ENCODE peak calls at places on chromosomes 7 and 10, in nine cellular contexts. One of them, this sample, is unnamed.

GRCh38 chr10:33955676-33956075 is 621.2 kb upstream of the NRP1 start:
- DNase-seq in OCI-LY7: no peak
- DNase-seq in hepatocyte: no peak
- DNase-seq in neural progenitor cell: no peak
- DNase-seq in HCT116: no peak
- DNase-seq in SK-N-SH: no peak
- DNase-seq in GM23338: no peak
- DNase-seq in PC-3: peak; percentile 37
- DNase-seq in MM.1S: no peak
- DNase-seq in this sample: peak; percentile 18

GRCh38 chr10:114045071-114045737 is 1.5 kb downstream of the ADRB1 start:
- DNase-seq in PC-3: peak; percentile 11
- DNase-seq in GM23338: peak; percentile 62
- DNase-seq in hepatocyte: peak; percentile 71
- DNase-seq in MM.1S: no peak
- DNase-seq in SK-N-SH: peak; percentile 71
- DNase-seq in OCI-LY7: no peak
- DNase-seq in HCT116: no peak
- DNase-seq in neural progenitor cell: peak; percentile 75
- DNase-seq in this sample: peak; percentile 52

GRCh38 chr10:88680958-88681357 is 16.7 kb downstream of the LIPF start:
- DNase-seq in PC-3: no peak
- DNase-seq in OCI-LY7: no peak
- DNase-seq in HCT116: no peak
- DNase-seq in hepatocyte: no peak
- DNase-seq in neural progenitor cell: no peak
- DNase-seq in SK-N-SH: no peak
- DNase-seq in GM23338: no peak
- DNase-seq in MM.1S: no peak
- DNase-seq in this sample: no peak

GRCh38 chr10:17386616-17387075 is 67.7 kb downstream of the ST8SIA6 start:
- DNase-seq in OCI-LY7: no peak
- DNase-seq in MM.1S: no peak
- DNase-seq in SK-N-SH: no peak
- DNase-seq in neural progenitor cell: no peak
- DNase-seq in GM23338: peak; percentile 37
- DNase-seq in hepatocyte: no peak
- DNase-seq in PC-3: no peak
- DNase-seq in HCT116: no peak
- DNase-seq in this sample: no peak

GRCh38 chr7:137445998-137446397 is 102.5 kb upstream of the PTN start:
- DNase-seq in HCT116: no peak
- DNase-seq in hepatocyte: no peak
- DNase-seq in GM23338: no peak
- DNase-seq in OCI-LY7: no peak
- DNase-seq in MM.1S: no peak
- DNase-seq in PC-3: no peak
- DNase-seq in neural progenitor cell: no peak
- DNase-seq in SK-N-SH: no peak
- DNase-seq in this sample: no peak

GRCh38 chr7:124762611-124763143 is 2.9 kb downstream of the GPR37 start:
- DNase-seq in MM.1S: no peak
- DNase-seq in neural progenitor cell: no peak
- DNase-seq in hepatocyte: peak; percentile 20
- DNase-seq in GM23338: no peak
- DNase-seq in SK-N-SH: no peak
- DNase-seq in PC-3: peak; percentile 30
- DNase-seq in HCT116: no peak
- DNase-seq in OCI-LY7: no peak
- DNase-seq in this sample: no peak

GRCh38 chr10:110820321-110820814 is 51.4 kb upstream of the PDCD4 start:
- DNase-seq in GM23338: no peak
- DNase-seq in neural progenitor cell: no peak
- DNase-seq in SK-N-SH: peak; percentile 54
- DNase-seq in HCT116: no peak
- DNase-seq in hepatocyte: peak; percentile 44
- DNase-seq in PC-3: no peak
- DNase-seq in MM.1S: no peak
- DNase-seq in OCI-LY7: no peak
- DNase-seq in this sample: peak; percentile 42

GRCh38 chr7:121000091-121000983 is 11.8 kb downstream of the CPED1 start:
- DNase-seq in GM23338: no peak
- DNase-seq in PC-3: no peak
- DNase-seq in neural progenitor cell: no peak
- DNase-seq in hepatocyte: no peak
- DNase-seq in HCT116: no peak
- DNase-seq in MM.1S: peak; percentile 39
- DNase-seq in SK-N-SH: no peak
- DNase-seq in OCI-LY7: no peak
- DNase-seq in this sample: peak; percentile 71

GRCh38 chr10:47340613-47341170 is 7.5 kb upstream of the RBP3 start:
- DNase-seq in SK-N-SH: peak; percentile 83
- DNase-seq in OCI-LY7: peak; percentile 45
- DNase-seq in hepatocyte: peak; percentile 71
- DNase-seq in PC-3: peak; percentile 67
- DNase-seq in GM23338: peak; percentile 69
- DNase-seq in HCT116: peak; percentile 48
- DNase-seq in MM.1S: peak; percentile 46
- DNase-seq in neural progenitor cell: peak; percentile 49
- DNase-seq in this sample: peak; percentile 59

GRCh38 chr10:29636178-29636577 is 1.4 kb upstream of the SVIL start:
- DNase-seq in GM23338: no peak
- DNase-seq in SK-N-SH: no peak
- DNase-seq in PC-3: peak; percentile 83
- DNase-seq in OCI-LY7: no peak
- DNase-seq in neural progenitor cell: no peak
- DNase-seq in HCT116: no peak
- DNase-seq in hepatocyte: no peak
- DNase-seq in MM.1S: no peak
- DNase-seq in this sample: peak; percentile 82

GRCh38 chr10:21499910-21500577 is 25.4 kb downstream of the SKIDA1 start:
- DNase-seq in GM23338: no peak
- DNase-seq in MM.1S: no peak
- DNase-seq in PC-3: no peak
- DNase-seq in OCI-LY7: no peak
- DNase-seq in SK-N-SH: no peak
- DNase-seq in HCT116: no peak
- DNase-seq in hepatocyte: peak; percentile 62
- DNase-seq in neural progenitor cell: peak; percentile 53
- DNase-seq in this sample: no peak

GRCh38 chr10:127999291-127999690 is 92.4 kb downstream of the PTPRE start:
- DNase-seq in SK-N-SH: no peak
- DNase-seq in MM.1S: no peak
- DNase-seq in HCT116: no peak
- DNase-seq in PC-3: no peak
- DNase-seq in OCI-LY7: no peak
- DNase-seq in neural progenitor cell: peak; percentile 21
- DNase-seq in hepatocyte: no peak
- DNase-seq in GM23338: no peak
- DNase-seq in this sample: no peak

GRCh38 chr7:102300643-102301211 is 14.1 kb downstream of the SH2B2 start:
- DNase-seq in GM23338: peak; percentile 94
- DNase-seq in SK-N-SH: no peak
- DNase-seq in MM.1S: no peak
- DNase-seq in hepatocyte: no peak
- DNase-seq in PC-3: no peak
- DNase-seq in neural progenitor cell: peak; percentile 85
- DNase-seq in HCT116: no peak
- DNase-seq in OCI-LY7: no peak
- DNase-seq in this sample: no peak

DNA sequence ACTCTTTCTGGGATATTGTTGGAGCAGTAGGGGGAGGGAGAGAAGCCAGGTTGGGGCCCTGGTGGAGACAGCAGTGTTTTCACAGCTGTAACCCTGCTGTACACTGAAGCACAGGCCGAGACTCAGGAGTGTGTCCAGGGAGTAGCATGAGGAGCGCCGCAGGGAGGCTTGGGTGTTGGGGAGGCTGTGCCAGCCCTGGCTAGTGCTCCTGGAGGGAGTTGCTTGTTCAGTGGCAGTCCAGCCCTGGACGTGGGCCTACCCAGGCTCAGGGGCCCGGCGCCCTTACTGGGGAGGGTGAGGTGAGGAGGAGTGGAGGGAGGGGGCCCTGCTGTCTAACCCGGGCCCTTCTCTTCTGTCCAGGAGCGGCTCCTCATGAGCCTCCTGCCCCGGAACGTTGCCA is 35.9 kb downstream of the ADCY1 start:
- DNase-seq in GM23338: no peak
- DNase-seq in HCT116: no peak
- DNase-seq in PC-3: no peak
- DNase-seq in neural progenitor cell: no peak
- DNase-seq in hepatocyte: no peak
- DNase-seq in SK-N-SH: no peak
- DNase-seq in OCI-LY7: no peak
- DNase-seq in MM.1S: no peak
- DNase-seq in this sample: no peak
- TF ChIP-seq EZH2phosphoT487 in GM23338: no peak
- TF ChIP-seq EZH2phosphoT487 in HCT116: no peak
- TF ChIP-seq EZH2phosphoT487 in PC-3: no peak
- TF ChIP-seq EZH2phosphoT487 in neural progenitor cell: no peak
- TF ChIP-seq EZH2phosphoT487 in hepatocyte: no peak
- TF ChIP-seq EZH2phosphoT487 in SK-N-SH: no peak
- TF ChIP-seq EZH2phosphoT487 in OCI-LY7: no peak
- TF ChIP-seq EZH2phosphoT487 in MM.1S: no peak
- TF ChIP-seq EZH2phosphoT487 in this sample: no peak

GRCh38 chr7:127342596-127342995 is 49.9 kb downstream of the ZNF800 start:
- DNase-seq in SK-N-SH: no peak
- DNase-seq in MM.1S: no peak
- DNase-seq in GM23338: no peak
- DNase-seq in PC-3: no peak
- DNase-seq in hepatocyte: no peak
- DNase-seq in neural progenitor cell: no peak
- DNase-seq in HCT116: no peak
- DNase-seq in OCI-LY7: no peak
- DNase-seq in this sample: no peak
- H3K4me1 ChIP-seq in SK-N-SH: no peaks in the 10 kb centered on the region
- H3K4me1 ChIP-seq in MM.1S: no peaks in the 10 kb centered on the region
- H3K4me1 ChIP-seq in GM23338: no peaks in the 10 kb centered on the region
- H3K4me1 ChIP-seq in PC-3: no peaks in the 10 kb centered on the region
- H3K4me1 ChIP-seq in hepatocyte: no peaks in the 10 kb centered on the region
- H3K4me1 ChIP-seq in neural progenitor cell: no peaks in the 10 kb centered on the region
- H3K4me1 ChIP-seq in HCT116: no peaks in the 10 kb centered on the region
- H3K4me1 ChIP-seq in OCI-LY7: no peaks in the 10 kb centered on the region
- H3K4me1 ChIP-seq in this sample: no peaks in the 10 kb centered on the region

GRCh38 chr10:60777696-60778213 is 523 bp upstream of the CDK1 start:
- DNase-seq in GM23338: no peak
- DNase-seq in hepatocyte: no peak
- DNase-seq in PC-3: no peak
- DNase-seq in SK-N-SH: no peak
- DNase-seq in HCT116: no peak
- DNase-seq in MM.1S: no peak
- DNase-seq in neural progenitor cell: no peak
- DNase-seq in OCI-LY7: no peak
- DNase-seq in this sample: no peak
- H3K27ac ChIP-seq in GM23338: no peak overlapping the region
- H3K27ac ChIP-seq in hepatocyte: peak overlapping the region; percentile 58
- H3K27ac ChIP-seq in PC-3: no peak overlapping the region
- H3K27ac ChIP-seq in SK-N-SH: peak overlapping the region; percentile 79
- H3K27ac ChIP-seq in HCT116: peak overlapping the region; percentile 2
- H3K27ac ChIP-seq in MM.1S: no peak overlapping the region
- H3K27ac ChIP-seq in neural progenitor cell: no peak overlapping the region
- H3K27ac ChIP-seq in OCI-LY7: no peak overlapping the region
- H3K27ac ChIP-seq in this sample: peak overlapping the region; percentile 20

GRCh38 chr7:2103071-2103898 is 129.5 kb downstream of the MAD1L1 start:
- DNase-seq in OCI-LY7: no peak
- DNase-seq in hepatocyte: no peak
- DNase-seq in SK-N-SH: no peak
- DNase-seq in GM23338: no peak
- DNase-seq in HCT116: no peak
- DNase-seq in MM.1S: no peak
- DNase-seq in neural progenitor cell: no peak
- DNase-seq in PC-3: no peak
- DNase-seq in this sample: no peak

GRCh38 chr7:2105917-2106316 is 126.8 kb downstream of the MAD1L1 start:
- DNase-seq in SK-N-SH: peak; percentile 77
- DNase-seq in neural progenitor cell: no peak
- DNase-seq in MM.1S: no peak
- DNase-seq in hepatocyte: no peak
- DNase-seq in OCI-LY7: peak; percentile 16
- DNase-seq in HCT116: no peak
- DNase-seq in PC-3: no peak
- DNase-seq in GM23338: peak; percentile 88
- DNase-seq in this sample: no peak

GRCh38 chr7:2105280-2105679 is 127.5 kb downstream of the MAD1L1 start:
- DNase-seq in HCT116: no peak
- DNase-seq in neural progenitor cell: no peak
- DNase-seq in SK-N-SH: peak; percentile 73
- DNase-seq in hepatocyte: no peak
- DNase-seq in OCI-LY7: no peak
- DNase-seq in GM23338: no peak
- DNase-seq in PC-3: no peak
- DNase-seq in MM.1S: no peak
- DNase-seq in this sample: no peak

GRCh38 chr7:2104107-2104710 is 128.5 kb downstream of the MAD1L1 start:
- DNase-seq in HCT116: peak; percentile 67
- DNase-seq in MM.1S: no peak
- DNase-seq in PC-3: no peak
- DNase-seq in hepatocyte: peak; percentile 89
- DNase-seq in SK-N-SH: peak; percentile 99
- DNase-seq in OCI-LY7: peak; percentile 85
- DNase-seq in GM23338: peak; percentile 90
- DNase-seq in neural progenitor cell: peak; percentile 89
- DNase-seq in this sample: peak; percentile 96

DNA sequence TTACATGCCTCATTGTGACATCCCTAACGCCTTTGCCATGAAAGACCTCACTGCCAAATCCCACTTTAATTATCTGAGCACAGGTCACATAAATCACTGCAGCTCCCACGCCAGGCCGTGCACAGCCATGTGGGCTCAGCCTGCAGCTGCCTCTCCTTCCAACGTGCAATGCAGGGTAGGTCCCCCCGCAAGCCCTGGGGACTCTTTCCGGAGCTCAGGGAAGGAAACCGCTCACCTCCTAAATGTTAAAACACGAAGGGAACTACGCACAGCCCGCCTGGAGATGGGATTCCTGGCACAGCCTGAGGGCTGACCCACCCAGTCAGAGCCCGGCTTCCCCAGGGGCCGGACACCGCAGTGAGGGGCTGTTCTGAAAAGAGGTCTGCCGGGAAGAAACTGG is 128.0 kb downstream of the MAD1L1 start:
- DNase-seq in GM23338: no peak
- DNase-seq in MM.1S: no peak
- DNase-seq in OCI-LY7: no peak
- DNase-seq in PC-3: no peak
- DNase-seq in neural progenitor cell: no peak
- DNase-seq in HCT116: no peak
- DNase-seq in SK-N-SH: peak; percentile 75
- DNase-seq in hepatocyte: no peak
- DNase-seq in this sample: peak; percentile 38
- TF ChIP-seq EZH2phosphoT487 in GM23338: no peak
- TF ChIP-seq EZH2phosphoT487 in MM.1S: no peak
- TF ChIP-seq EZH2phosphoT487 in OCI-LY7: no peak
- TF ChIP-seq EZH2phosphoT487 in PC-3: no peak
- TF ChIP-seq EZH2phosphoT487 in neural progenitor cell: no peak
- TF ChIP-seq EZH2phosphoT487 in HCT116: no peak
- TF ChIP-seq EZH2phosphoT487 in SK-N-SH: no peak
- TF ChIP-seq EZH2phosphoT487 in hepatocyte: no peak
- TF ChIP-seq EZH2phosphoT487 in this sample: no peak

This sample was measured in GM23248.